ENCODE peak calls at places on chromosomes 1 and 21, in four cellular contexts. C, I, G and Y are unnamed samples.

GRCh38 chr1:211944733-211945500 is 90.4 kb downstream of the INTS7 start:
- DNase-seq in C (no peak), I (peak), G (peak), Y (no peak)

GRCh38 chr1:54904476-54905048 is 17.6 kb upstream of the DHCR24 start:
- DNase-seq in I (peak), C (no peak), G (no peak), Y (peak)

GRCh38 chr1:41758904-41759548 is 159.7 kb downstream of the HIVEP3 start:
- DNase-seq in C (no peak), I (peak), G (no peak), Y (no peak)

GRCh38 chr1:9084883-9085282 is 15.4 kb upstream of the SLC2A5 start:
- DNase-seq in G (no peak), I (peak), C (no peak), Y (no peak)

GRCh38 chr21:45405271-45405818 is 380 bp downstream of the COL18A1 start:
- DNase-seq in G (no peak), C (peak), I (peak), Y (no peak)

GRCh38 chr1:12096615-12097014 is 33.5 kb downstream of the TNFRSF8 start:
- DNase-seq in G (no peak), C (no peak), I (no peak), Y (no peak)

GRCh38 chr21:33949516-33950424 is 34.2 kb upstream of the ATP5PO start:
- DNase-seq in I (no peak), C (no peak), G (no peak), Y (no peak)

GRCh38 chr1:236808564-236809130 is 13.6 kb downstream of the MTR start:
- DNase-seq in C (no peak), I (peak), G (no peak), Y (no peak)

GRCh38 chr21:15809818-15810217 is 80.0 kb downstream of the USP25 start:
- DNase-seq in C (no peak), G (no peak), I (peak), Y (no peak)

GRCh38 chr1:58576727-58577675 is at the start of gene TACSTD2:
- DNase-seq in G (peak), I (peak), C (no peak), Y (peak)

GRCh38 chr1:182129398-182129797 is 67.9 kb upstream of the ZNF648 start:
- DNase-seq in C (no peak), I (no peak), G (peak), Y (no peak)

GRCh38 chr1:178534137-178534868 is 21.4 kb downstream of the TEX35 start:
- DNase-seq in G (no peak), I (no peak), C (no peak), Y (no peak)

DNA sequence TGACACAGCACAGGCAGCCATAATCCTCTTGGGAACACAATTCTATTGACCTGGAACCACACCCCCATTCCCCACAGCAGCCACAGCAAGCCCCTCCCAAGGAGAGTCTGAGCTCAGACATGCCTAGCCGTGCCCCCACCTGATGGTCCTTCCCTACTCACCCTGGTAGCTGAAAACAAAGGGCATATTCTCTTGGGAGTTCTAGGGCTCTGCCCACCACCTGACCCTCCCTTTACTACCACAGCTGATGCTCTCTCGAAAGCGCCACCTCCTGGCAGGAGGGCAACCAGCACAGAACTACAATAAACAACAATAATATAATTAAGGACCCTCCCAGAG is 184.8 kb upstream of the COA6 start:
- DNase-seq in C (no peak), G (no peak), I (no peak), Y (no peak)
- TF ChIP-seq CTCF in C (no peak), G (no peak), I (no peak), Y (peak)

GRCh38 chr1:65456481-65456880 is 36.0 kb downstream of the LEPR start:
- DNase-seq in I (no peak), G (no peak), C (no peak), Y (no peak)

GRCh38 chr1:65458730-65459396 is 38.4 kb downstream of the LEPR start:
- DNase-seq in I (no peak), C (no peak), G (no peak), Y (no peak)

GRCh38 chr1:65457868-65458267 is 37.4 kb downstream of the LEPR start:
- DNase-seq in C (no peak), I (no peak), G (no peak), Y (no peak)

DNA sequence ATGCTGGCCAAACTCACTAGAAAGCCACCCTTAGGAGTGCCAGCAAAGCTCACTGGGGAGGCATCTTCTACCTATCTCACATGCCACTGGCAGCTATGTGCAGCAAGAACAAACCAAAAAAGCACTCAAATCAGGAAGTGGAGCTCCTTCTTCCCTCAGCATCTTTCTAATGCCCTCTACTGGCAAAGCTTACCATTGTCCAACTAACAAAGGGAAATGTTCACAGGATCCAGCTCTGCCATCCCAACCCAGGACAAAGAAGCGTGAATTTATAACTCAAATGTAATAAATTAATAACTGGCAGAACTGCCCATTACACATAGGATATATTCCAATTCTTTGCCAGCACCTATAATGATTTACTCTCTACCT is 38.9 kb downstream of the LEPR start:
- DNase-seq in G (no peak), C (peak), I (peak), Y (no peak)
- TF ChIP-seq CTCF in G (peak), C (peak), I (peak), Y (peak)

GRCh38 chr1:25594971-25595370 is 21.6 kb upstream of the MAN1C1 start:
- DNase-seq in G (no peak), I (no peak), C (no peak), Y (no peak)

GRCh38 chr1:25587290-25587689 is 29.3 kb upstream of the MAN1C1 start:
- DNase-seq in G (no peak), C (no peak), I (no peak), Y (no peak)

GRCh38 chr1:25586181-25586588 is 30.4 kb upstream of the MAN1C1 start:
- DNase-seq in G (no peak), I (no peak), C (no peak), Y (no peak)

GRCh38 chr1:25590096-25590824 is 26.3 kb upstream of the MAN1C1 start:
- DNase-seq in G (peak), I (peak), C (no peak), Y (peak)
- TF ChIP-seq CTCF in G (no peak), I (peak), C (no peak), Y (peak)

GRCh38 chr1:185442065-185442464 is 125.0 kb upstream of the IVNS1ABP start:
- DNase-seq in G (no peak), I (no peak), C (no peak), Y (no peak)
- TF ChIP-seq CTCF in G (no peak), I (no peak), C (no peak), Y (no peak)

GRCh38 chr1:226738421-226738994 is 574 bp downstream of the ITPKB start:
- DNase-seq in I (peak), G (peak), C (peak), Y (no peak)
- TF ChIP-seq CTCF in I (no peak), G (no peak), C (no peak), Y (peak)

GRCh38 chr1:205375816-205376545 is 19.3 kb upstream of the KLHDC8A start:
- DNase-seq in I (peak), C (no peak), G (no peak), Y (peak)
- TF ChIP-seq CTCF in I (no peak), C (no peak), G (no peak), Y (no peak)

GRCh38 chr1:209675567-209676154 is 449 bp downstream of the G0S2 start:
- DNase-seq in I (peak), C (no peak), G (peak), Y (no peak)
- TF ChIP-seq CTCF in I (no peak), C (no peak), G (no peak), Y (no peak)

DNA sequence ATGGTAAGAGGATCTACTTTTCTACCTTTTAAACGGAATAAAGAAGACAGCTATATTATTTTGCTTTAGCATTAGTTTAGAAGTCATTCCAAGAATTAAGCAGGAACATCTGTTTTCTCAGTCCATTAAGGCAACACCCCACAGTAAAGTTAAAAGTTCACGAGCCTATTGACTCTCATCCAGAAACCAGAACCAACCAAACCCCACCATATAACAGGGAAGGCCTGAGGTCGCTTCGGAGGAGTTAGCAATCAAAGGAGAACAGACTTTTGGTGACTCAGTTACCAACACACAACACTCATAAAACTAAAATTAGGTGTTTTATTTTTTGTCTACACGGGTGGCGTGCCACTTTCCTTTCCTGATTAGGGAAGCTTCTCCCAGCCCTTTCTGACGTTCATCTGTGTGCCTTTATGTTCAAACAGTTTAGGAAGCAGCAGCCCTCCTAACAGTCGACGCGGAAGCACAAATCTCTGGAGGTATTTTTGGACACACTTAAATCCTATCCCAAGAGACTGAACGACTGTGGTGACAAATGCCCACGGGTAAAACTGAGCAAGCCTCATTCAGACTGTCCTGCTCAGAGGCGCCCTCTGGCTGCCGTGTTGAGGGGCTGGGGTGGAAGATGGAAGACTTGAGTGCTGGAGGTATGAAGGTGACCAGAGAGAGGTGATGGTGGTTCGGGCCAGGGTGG is 8.6 kb upstream of the PLA2G2C start:
- DNase-seq in G (peak), I (peak), C (peak), Y (no peak)
- TF ChIP-seq CTCF in G (peak), I (peak), C (peak), Y (peak)

DNA sequence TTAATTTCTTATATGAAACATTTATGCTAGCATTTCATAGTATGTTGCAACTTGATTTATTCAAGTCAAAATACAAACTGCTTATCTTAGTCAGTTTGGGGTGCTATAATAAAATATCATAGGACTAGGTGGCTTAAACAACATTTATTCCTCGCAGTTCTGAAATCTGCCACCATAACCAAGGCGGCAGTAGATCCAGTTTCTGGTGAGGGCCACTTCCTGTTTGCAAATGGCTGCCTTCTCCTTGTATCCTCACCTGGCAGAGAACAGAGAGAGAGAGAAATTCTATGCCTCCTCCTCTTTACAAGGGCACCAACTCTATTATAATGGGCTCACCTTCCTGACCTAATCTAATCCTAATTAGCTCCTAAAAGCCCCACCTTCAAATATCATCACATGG is 76.1 kb upstream of the RGS2 start:
- DNase-seq in C (no peak), G (no peak), I (no peak), Y (no peak)
- TF ChIP-seq CTCF in C (no peak), G (no peak), I (no peak), Y (no peak)

GRCh38 chr1:188782220-188782841 is 1695.3 kb downstream of the BRINP3 start:
- DNase-seq in C (peak), G (no peak), I (peak), Y (peak)
- TF ChIP-seq CTCF in C (peak), G (no peak), I (peak), Y (peak)